ENCODE peak calls at places on chromosomes 1 and 21, in six cellular contexts. M is mucosa of descending colon; W is ascending aorta; O is neural crest cell; V is psoas muscle; X is CD8-positive, alpha-beta T cell. R is an unnamed sample.

GRCh38 chr1:203480084-203480483 is 4.5 kb downstream of the PRELP start:
- DNase-seq in M (no peak), W (peak), V (no peak), O (no peak), X (no peak), R (no peak)

GRCh38 chr1:199449221-199449620 is 578.3 kb upstream of the NR5A2 start:
- DNase-seq in V (no peak), M (no peak), X (no peak), W (no peak), O (peak), R (no peak)

GRCh38 chr1:35243681-35244080 is 24.8 kb upstream of the ZMYM4 start:
- DNase-seq in W (no peak), M (peak), V (no peak), O (no peak), X (no peak), R (no peak)

GRCh38 chr1:234969630-234970370 is 158.8 kb downstream of the TOMM20 start:
- DNase-seq in X (no peak), O (peak), M (peak), W (peak), V (peak), R (no peak)

GRCh38 chr1:88890790-88891317 is 513 bp downstream of the GTF2B start:
- DNase-seq in M (peak), W (no peak), X (peak), O (no peak), V (no peak), R (peak)

GRCh38 chr1:118185083-118185899 is at the start of gene SPAG17:
- DNase-seq in M (peak), V (peak), X (no peak), W (no peak), O (peak), R (peak)

GRCh38 chr1:207825719-207826556 is 74.1 kb downstream of the CD46 start:
- DNase-seq in M (peak), X (peak), O (no peak), W (peak), V (peak), R (peak)

GRCh38 chr1:200306954-200307754 is 102.7 kb downstream of the ZNF281 start:
- DNase-seq in O (no peak), V (no peak), W (no peak), M (no peak), X (no peak), R (peak)

GRCh38 chr1:85576256-85576641 is 4.3 kb upstream of the CCN1 start:
- DNase-seq in X (no peak), O (peak), M (no peak), W (no peak), V (no peak), R (no peak)

GRCh38 chr1:27527857-27528700 is 38.1 kb upstream of the WASF2 start:
- DNase-seq in O (peak), X (peak), W (no peak), M (peak), V (no peak), R (peak)

GRCh38 chr1:32652244-32652962 is 1.4 kb downstream of the RBBP4 start:
- DNase-seq in M (no peak), W (peak), O (no peak), V (no peak), X (no peak), R (no peak)

GRCh38 chr1:158025576-158026230 is 32.3 kb downstream of the KIRREL1 start:
- DNase-seq in M (no peak), V (no peak), O (no peak), X (no peak), W (no peak), R (no peak)

GRCh38 chr1:184260382-184260781 is 126.4 kb upstream of the C1orf21 start:
- DNase-seq in O (no peak), M (no peak), X (no peak), W (no peak), V (no peak), R (no peak)

GRCh38 chr1:167784876-167785550 is 63.2 kb downstream of the MPZL1 start:
- DNase-seq in X (no peak), W (no peak), V (no peak), O (no peak), M (no peak), R (no peak)

GRCh38 chr21:44455524-44456206 is 355 bp downstream of the LRRC3 start:
- DNase-seq in V (peak), O (peak), X (no peak), M (peak), W (peak), R (peak)

GRCh38 chr1:78121650-78122210 is 76.0 kb downstream of the GIPC2 start:
- DNase-seq in W (no peak), M (no peak), X (no peak), V (no peak), O (no peak), R (no peak)

GRCh38 chr1:14968251-14968812 is 185.2 kb upstream of the TMEM51 start:
- DNase-seq in M (no peak), X (no peak), W (peak), O (peak), V (peak), R (no peak)

GRCh38 chr1:214439352-214440119 is 111.9 kb downstream of the PTPN14 start:
- DNase-seq in M (no peak), O (no peak), X (no peak), W (peak), V (no peak), R (peak)

GRCh38 chr1:23619299-23620188 is 60.2 kb upstream of the ID3 start:
- DNase-seq in X (peak), M (peak), W (no peak), O (no peak), V (peak), R (peak)

GRCh38 chr1:244414543-244414942 is 37.2 kb downstream of the ADSS2 start:
- DNase-seq in X (no peak), O (no peak), V (no peak), M (no peak), W (no peak), R (no peak)
- TF ChIP-seq CTCF in X (no peak), O (no peak), V (no peak), M (no peak), W (no peak), R (no peak)

DNA sequence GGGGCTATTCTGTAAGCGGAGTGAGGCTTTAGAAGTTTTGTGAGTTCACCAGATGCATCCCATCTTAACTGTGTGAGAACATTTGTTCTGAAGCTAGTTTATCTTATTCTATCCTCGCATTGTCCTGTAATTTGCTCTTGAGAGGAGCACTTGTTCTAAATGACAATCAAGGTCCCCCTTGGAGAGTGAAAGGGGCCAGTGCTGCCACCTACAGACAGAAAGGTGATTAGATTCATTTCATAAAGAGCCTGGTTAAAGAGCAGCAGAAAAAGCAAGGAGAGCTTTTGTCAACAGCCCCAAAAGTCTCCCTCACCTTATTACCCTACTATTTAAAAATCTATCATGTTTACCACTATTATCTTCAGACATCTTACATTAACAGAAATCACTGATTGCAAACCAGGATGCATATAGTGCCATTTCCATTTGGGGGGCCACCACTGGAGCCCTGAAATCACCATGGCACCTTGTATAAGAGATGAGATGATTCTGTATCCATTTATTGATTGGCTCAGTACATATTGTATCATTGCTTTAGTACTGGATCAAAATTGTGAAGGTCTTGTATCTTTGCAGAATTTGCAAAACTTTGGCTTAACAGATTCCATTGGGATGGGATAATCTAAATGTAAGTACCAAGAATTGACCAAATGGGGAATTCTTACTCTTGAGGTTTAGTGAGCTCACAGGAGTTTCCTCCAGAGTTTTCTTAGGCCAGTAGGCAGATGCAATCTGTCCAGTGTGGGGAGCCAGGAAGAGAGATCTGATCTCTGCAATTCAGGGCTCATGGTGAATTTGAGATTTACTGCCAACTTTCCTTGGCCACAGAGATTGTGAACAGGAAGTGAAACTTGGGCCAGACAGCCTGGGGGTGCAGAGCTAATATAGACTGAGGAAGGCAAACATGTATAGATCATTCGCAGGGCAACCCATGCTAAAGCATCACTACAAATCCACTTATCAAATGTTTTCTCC is 64.3 kb upstream of the TRABD2B start:
- DNase-seq in M (no peak), V (no peak), O (peak), W (peak), X (no peak), R (peak)
- TF ChIP-seq CTCF in M (peak), V (peak), O (peak), W (peak), X (no peak), R (peak)

GRCh38 chr1:2561898-2562895 is 6.0 kb downstream of the TNFRSF14 start:
- DNase-seq in W (no peak), X (no peak), V (no peak), M (no peak), O (no peak), R (no peak)
- TF ChIP-seq CTCF in W (no peak), X (peak), V (no peak), M (peak), O (peak), R (peak)

GRCh38 chr1:107096690-107097089 is 40.2 kb downstream of the PRMT6 start:
- DNase-seq in W (no peak), O (no peak), X (no peak), V (no peak), M (no peak), R (no peak)

GRCh38 chr1:107091418-107091817 is 34.9 kb downstream of the PRMT6 start:
- DNase-seq in V (no peak), O (no peak), X (no peak), W (no peak), M (no peak), R (no peak)

GRCh38 chr1:107093385-107093784 is 36.9 kb downstream of the PRMT6 start:
- DNase-seq in O (no peak), W (no peak), M (no peak), V (no peak), X (no peak), R (no peak)
- TF ChIP-seq CTCF in O (no peak), W (no peak), M (no peak), V (no peak), X (no peak), R (no peak)

GRCh38 chr1:194813109-194813508 is 1626.7 kb upstream of the B3GALT2 start:
- DNase-seq in M (no peak), W (no peak), X (no peak), O (no peak), V (no peak), R (no peak)

GRCh38 chr1:194807530-194808220 is 1621.3 kb upstream of the B3GALT2 start:
- DNase-seq in O (no peak), X (no peak), V (no peak), M (no peak), W (no peak), R (no peak)

DNA sequence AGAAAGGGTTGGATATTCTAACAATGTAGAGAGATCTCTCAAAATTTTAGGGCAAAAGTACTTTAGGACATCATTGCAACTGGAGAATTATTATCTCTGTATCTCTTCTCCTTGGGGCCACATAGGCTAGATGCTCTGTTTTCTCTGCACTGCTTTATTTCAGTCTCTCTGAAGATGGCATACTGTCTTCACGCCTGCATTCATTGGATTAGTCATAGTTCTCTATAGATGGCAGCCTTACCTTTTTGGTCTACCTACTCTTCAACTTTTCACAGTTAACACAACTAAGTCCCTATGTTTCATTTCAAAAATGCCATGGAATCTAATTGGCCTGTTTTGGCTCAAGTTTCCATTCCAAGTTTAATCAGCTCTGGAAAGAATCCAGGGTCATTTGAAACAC is 1623.3 kb upstream of the B3GALT2 start:
- DNase-seq in V (no peak), M (no peak), X (no peak), W (no peak), O (no peak), R (no peak)
- TF ChIP-seq CTCF in V (no peak), M (no peak), X (no peak), W (no peak), O (no peak), R (peak)

R was measured in GM13976.